ENCODE peak calls at places on chromosome 11, in ten cellular contexts. G is fibroblast of mammary gland, L is endothelial cell, Y is GM12865, O is spleen, Q is coronary artery, U is tibial nerve, C is sigmoid colon, B is mammary epithelial cell, X is HFFc6. J is an unnamed sample.

GRCh38 chr11:63616953-63617352 is 2.7 kb upstream of the PLAAT3 start:
- DNase-seq in Y (no peak), O (no peak), U (no peak), C (no peak), X (no peak), G (no peak), B (no peak), Q (no peak), L (no peak), J (no peak)

GRCh38 chr11:64848779-64849599 is 4.5 kb upstream of the CDC42BPG start:
- DNase-seq in Q (no peak), U (no peak), G (no peak), L (no peak), Y (peak; percentile 69), O (peak; percentile 92), C (no peak), B (no peak), X (no peak), J (no peak)

GRCh38 chr11:66317766-66318575 is 1.1 kb upstream of the CD248 start:
- DNase-seq in C (peak; percentile 91), L (no peak), O (peak; percentile 90), B (peak; percentile 48), X (peak; percentile 61), Y (peak; percentile 39), U (peak; percentile 73), Q (no peak), G (peak; percentile 97), J (no peak)

GRCh38 chr11:8826145-8826786 is 84.7 kb upstream of the AKIP1 start:
- DNase-seq in U (no peak), C (peak; percentile 63), X (peak; percentile 87), G (peak; percentile 65), Y (no peak), B (no peak), Q (no peak), O (no peak), L (no peak), J (no peak)

GRCh38 chr11:12286606-12287005 is 90.8 kb upstream of the PARVA start:
- DNase-seq in Q (peak; percentile 65), U (peak; percentile 4), B (no peak), C (no peak), X (no peak), G (no peak), O (no peak), L (no peak), Y (no peak), J (no peak)

GRCh38 chr11:81966340-81966739 is 767.3 kb downstream of the FAM181B start:
- DNase-seq in Q (no peak), U (no peak), X (no peak), C (no peak), Y (no peak), L (no peak), O (no peak), G (no peak), B (no peak), J (no peak)

GRCh38 chr11:27717377-27717776 is 17.1 kb upstream of the BDNF start:
- DNase-seq in Q (no peak), G (peak; percentile 15), B (no peak), C (no peak), Y (no peak), U (no peak), X (peak; percentile 32), O (no peak), L (no peak), J (no peak)

GRCh38 chr11:125933030-125933813 is 12.6 kb upstream of the VSIG10L2 start:
- DNase-seq in Y (peak; percentile 28), B (no peak), Q (no peak), O (no peak), U (no peak), X (no peak), C (no peak), L (no peak), G (no peak), J (no peak)

DNA sequence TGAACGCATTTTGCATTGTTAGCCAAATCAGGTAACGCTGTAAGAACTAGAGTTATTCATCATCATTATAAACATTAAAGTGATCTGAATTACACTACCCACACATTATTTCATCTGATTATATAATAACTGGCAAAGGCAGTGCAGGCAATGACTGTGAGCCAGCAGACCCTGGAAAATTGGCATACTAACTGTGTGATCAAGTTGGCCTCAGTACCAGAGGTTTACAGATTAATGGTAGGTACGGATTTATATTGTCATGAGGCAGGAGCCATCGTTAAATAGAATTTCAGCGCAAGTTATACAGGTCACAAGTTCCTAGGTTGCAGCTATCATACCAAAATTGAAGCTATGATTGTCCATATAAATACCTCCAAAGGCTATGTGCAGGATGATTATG is 225.4 kb downstream of the CNTN5 start:
- DNase-seq in X (no peak), G (no peak), C (no peak), U (no peak), B (no peak), Y (no peak), O (no peak), Q (no peak), L (no peak), J (no peak)
- TF ChIP-seq CTCF in X (no peak), G (no peak), C (no peak), U (no peak), B (no peak), Y (no peak), O (no peak), Q (no peak), L (no peak), J (no peak)

DNA sequence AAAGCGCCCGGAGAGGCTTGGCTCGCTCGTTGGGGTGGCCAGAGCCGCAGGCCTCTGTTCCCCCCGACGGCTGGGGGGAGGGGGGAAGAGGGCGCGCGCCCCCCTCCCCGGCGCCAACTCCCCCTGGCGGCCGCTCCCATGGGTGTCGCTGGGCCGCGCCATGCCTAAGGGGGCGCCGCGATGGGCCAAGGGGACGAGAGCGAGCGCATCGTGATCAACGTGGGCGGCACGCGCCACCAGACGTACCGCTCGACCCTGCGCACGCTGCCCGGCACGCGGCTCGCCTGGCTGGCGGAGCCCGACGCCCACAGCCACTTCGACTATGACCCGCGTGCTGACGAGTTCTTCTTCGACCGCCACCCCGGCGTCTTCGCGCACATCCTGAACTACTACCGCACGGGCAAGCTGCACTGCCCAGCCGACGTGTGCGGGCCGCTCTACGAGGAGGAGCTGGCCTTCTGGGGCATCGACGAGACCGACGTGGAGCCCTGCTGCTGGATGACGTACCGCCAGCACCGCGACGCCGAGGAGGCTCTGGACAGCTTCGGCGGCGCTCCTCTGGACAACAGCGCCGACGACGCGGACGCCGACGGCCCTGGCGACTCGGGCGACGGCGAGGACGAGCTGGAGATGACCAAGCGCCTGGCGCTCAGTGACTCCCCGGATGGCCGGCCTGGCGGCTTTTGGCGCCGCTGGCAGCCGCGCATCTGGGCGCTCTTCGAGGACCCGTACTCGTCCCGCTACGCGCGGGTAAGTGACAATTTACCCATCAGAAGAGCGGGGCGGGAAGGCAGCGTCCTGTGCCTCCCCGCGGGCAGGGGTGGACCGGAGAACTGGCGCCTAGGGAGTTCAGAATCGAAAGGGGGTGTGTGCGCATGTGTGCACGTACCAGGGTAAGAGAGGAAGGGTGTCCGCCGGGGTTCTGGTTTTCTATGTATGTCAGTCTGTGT is 1.5 kb downstream of the KCNC1 start:
- DNase-seq in Q (no peak), L (no peak), C (peak; percentile 53), B (no peak), X (no peak), O (peak; percentile 66), G (no peak), U (no peak), Y (no peak), J (peak; percentile 34)
- TF ChIP-seq CTCF in Q (no peak), L (peak; percentile 74), C (no peak), B (peak; percentile 25), X (peak; percentile 58), O (no peak), G (no peak), U (no peak), Y (no peak), J (peak; percentile 57)

GRCh38 chr11:71076021-71076420 is 176.4 kb downstream of the SHANK2 start:
- DNase-seq in Q (no peak), C (no peak), O (no peak), L (no peak), Y (no peak), G (no peak), X (no peak), B (no peak), U (no peak), J (no peak)

GRCh38 chr11:71068963-71069362 is 183.4 kb downstream of the SHANK2 start:
- DNase-seq in B (no peak), Y (no peak), O (no peak), C (no peak), X (no peak), Q (no peak), L (no peak), U (no peak), G (no peak), J (no peak)

GRCh38 chr11:71070490-71071455 is 181.6 kb downstream of the SHANK2 start:
- DNase-seq in B (no peak), Q (no peak), Y (no peak), X (no peak), L (no peak), U (no peak), O (no peak), C (no peak), G (no peak), J (no peak)

GRCh38 chr11:71075116-71075720 is 177.2 kb downstream of the SHANK2 start:
- DNase-seq in O (no peak), B (no peak), Y (no peak), X (no peak), U (no peak), C (no peak), Q (no peak), L (no peak), G (no peak), J (no peak)

DNA sequence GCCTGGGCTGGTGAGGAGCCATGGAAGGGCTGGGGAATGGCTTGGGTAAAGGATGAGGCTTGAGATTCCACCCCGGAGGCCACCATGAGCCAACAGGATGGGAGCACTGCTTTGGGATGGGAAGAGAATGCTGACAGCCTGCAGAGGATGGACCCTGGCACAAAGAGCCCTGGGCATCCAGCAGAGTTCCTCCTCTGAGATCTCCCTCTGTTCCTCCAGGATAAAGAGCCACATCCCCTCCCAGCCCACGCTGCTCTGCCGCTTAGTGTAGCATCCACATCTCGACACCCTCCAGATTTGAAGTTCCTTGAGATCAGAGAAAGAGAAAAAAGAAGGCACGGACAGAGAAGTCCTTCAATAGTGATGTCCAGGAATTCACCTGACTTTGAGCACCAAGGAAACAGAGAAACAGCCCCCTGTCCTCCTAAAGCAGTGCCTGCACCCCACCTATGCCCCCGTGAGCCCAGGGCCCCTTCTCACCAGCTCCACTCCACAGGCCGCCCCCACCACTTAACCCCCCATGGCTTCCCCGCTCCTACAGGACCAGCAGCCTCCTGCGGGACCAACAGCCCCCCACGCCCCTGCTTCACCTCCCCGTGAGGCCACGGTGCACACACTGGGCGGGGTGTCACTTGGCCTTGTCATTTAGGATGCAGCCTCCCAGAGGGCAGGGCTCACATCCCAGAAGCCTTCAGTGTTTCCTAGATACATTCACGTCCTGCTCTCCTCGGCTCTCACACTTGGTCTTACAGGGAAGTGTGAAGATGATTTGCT is 180.5 kb downstream of the SHANK2 start:
- DNase-seq in C (no peak), L (no peak), Q (no peak), U (no peak), X (no peak), B (no peak), Y (no peak), O (no peak), G (no peak), J (no peak)
- TF ChIP-seq CTCF in C (no peak), L (no peak), Q (no peak), U (no peak), X (no peak), B (no peak), Y (no peak), O (no peak), G (no peak), J (no peak)

GRCh38 chr11:26285593-26285992 is 46.3 kb upstream of the ANO3 start:
- DNase-seq in C (no peak), B (no peak), U (no peak), Y (no peak), O (no peak), X (no peak), Q (no peak), L (no peak), G (no peak), J (no peak)

GRCh38 chr11:26283852-26284421 is 48.0 kb upstream of the ANO3 start:
- DNase-seq in C (no peak), O (no peak), Y (no peak), U (no peak), Q (no peak), X (no peak), G (peak; percentile 4), L (no peak), B (no peak), J (no peak)

GRCh38 chr11:26287067-26287518 is 44.8 kb upstream of the ANO3 start:
- DNase-seq in Q (no peak), X (no peak), B (peak; percentile 1), O (no peak), U (no peak), Y (no peak), C (no peak), G (peak; percentile 63), L (no peak), J (no peak)

GRCh38 chr11:26286472-26287066 is 45.4 kb upstream of the ANO3 start:
- DNase-seq in B (peak; percentile 1), Y (peak; percentile 11), C (no peak), U (no peak), Q (no peak), L (peak; percentile 18), G (peak; percentile 45), O (no peak), X (no peak), J (peak; percentile 25)
- TF ChIP-seq CTCF in B (peak; percentile 40), Y (no peak), C (no peak), U (peak; percentile 25), Q (no peak), L (no peak), G (peak; percentile 63), O (no peak), X (peak; percentile 71), J (peak; percentile 59)

J was measured in neural crest cell.